ENCODE peak calls at places on chromosomes 13 and 19, in four cellular contexts. Q is colonic mucosa; R is iris pigment epithelial cell; O is activated CD4-positive, alpha-beta T cell treated with anti-CD3 and anti-CD28 coated beads, Interleukin-2, amount 10 ng/mL, durations not matched to agents 7 days and 5 days. A is an unnamed sample.

GRCh38 chr13:98842074-98842473 is 89.6 kb upstream of the SLC15A1 start:
- DNase-seq in Q (no peak), R (no peak), O (no peak), A (no peak)

GRCh38 chr19:49434907-49435577 is 6.3 kb downstream of the SLC17A7 start:
- DNase-seq in Q (no peak), R (no peak), O (no peak), A (no peak)

GRCh38 chr13:87356314-87356713 is 314.9 kb upstream of the SLITRK5 start:
- DNase-seq in Q (no peak), R (no peak), O (no peak), A (no peak)

GRCh38 chr19:41537789-41538188 is 38.2 kb upstream of the CEACAM21 start:
- DNase-seq in Q (no peak), R (peak), O (peak), A (peak)

GRCh38 chr13:63433546-63434150 is 2018.0 kb upstream of the PCDH20 start:
- DNase-seq in Q (no peak), R (peak), O (no peak), A (no peak)

GRCh38 chr13:106349080-106349841 is 186.2 kb downstream of the EFNB2 start:
- DNase-seq in Q (peak), R (peak), O (no peak), A (no peak)

GRCh38 chr13:46295531-46296464 is 84.1 kb downstream of the LRRC63 start:
- DNase-seq in Q (no peak), R (peak), O (peak), A (peak)

GRCh38 chr13:109698779-109699178 is 87.6 kb downstream of the IRS2 start:
- DNase-seq in Q (no peak), R (peak), O (no peak), A (no peak)

GRCh38 chr19:33444993-33445751 is 71.7 kb downstream of the CEBPG start:
- DNase-seq in Q (no peak), R (no peak), O (no peak), A (no peak)

GRCh38 chr19:12806242-12807131 is at the start of gene RNASEH2A:
- DNase-seq in Q (peak), R (peak), O (peak), A (peak)

GRCh38 chr19:51739466-51740213 is 12.0 kb downstream of the FPR1 start:
- DNase-seq in Q (no peak), R (no peak), O (no peak), A (no peak)

GRCh38 chr19:898663-899062 is 5.4 kb downstream of the RNU6-9 start:
- DNase-seq in Q (no peak), R (no peak), O (peak), A (no peak)

GRCh38 chr13:90562388-90562787 is 785.1 kb upstream of the MIR17HG start:
- DNase-seq in Q (no peak), R (no peak), O (no peak), A (no peak)

GRCh38 chr19:53432088-53432661 is 391 bp downstream of the ZNF761 start:
- DNase-seq in Q (no peak), R (peak), O (peak), A (peak)

GRCh38 chr19:11345122-11345752 is 831 bp downstream of the TMEM205 start:
- DNase-seq in Q (peak), R (no peak), O (no peak), A (no peak)

GRCh38 chr13:111296417-111296816 is 24.0 kb upstream of the TEX29 start:
- DNase-seq in Q (no peak), R (no peak), O (no peak), A (no peak)

GRCh38 chr13:92460479-92460878 is 766.1 kb upstream of the GPC6 start:
- DNase-seq in Q (no peak), R (peak), O (no peak), A (no peak)

GRCh38 chr19:44515031-44515430 is 14.4 kb downstream of the CEACAM20 start:
- DNase-seq in Q (no peak), R (no peak), O (no peak), A (no peak)

GRCh38 chr13:106561551-106562170 is 6.3 kb downstream of the ARGLU1 start:
- DNase-seq in Q (no peak), R (peak), O (no peak), A (no peak)

GRCh38 chr19:51272183-51272817 is 21.4 kb downstream of the SIGLECL1 start:
- DNase-seq in Q (no peak), R (no peak), O (peak), A (peak)

GRCh38 chr19:56120002-56120370 is 1.1 kb downstream of the ZNF787 start:
- DNase-seq in Q (no peak), R (peak), O (no peak), A (no peak)

GRCh38 chr19:2960120-2960519 is 15.3 kb upstream of the ZNF77 start:
- DNase-seq in Q (no peak), R (no peak), O (no peak), A (no peak)